ENCODE peak calls at places on chromosomes 5 and 9, in ten cellular contexts. Y is SK-N-SH, I is Panc1, B is prostate gland, P is endothelial cell of umbilical vein, C is suprapubic skin, R is transverse colon, K is HCT116, T is HepG2, U is GM12878. D is an unnamed sample.

GRCh38 chr9:131676431-131676972 is 63.4 kb downstream of the RAPGEF1 start:
- DNase-seq in U (peak), Y (no peak), K (no peak), B (no peak), P (no peak), R (peak), T (no peak), C (no peak), I (no peak), D (no peak)

GRCh38 chr5:108451269-108451668 is 69.4 kb upstream of the FBXL17 start:
- DNase-seq in B (no peak), I (no peak), U (no peak), R (no peak), C (no peak), P (no peak), Y (no peak), K (no peak), T (no peak), D (no peak)

GRCh38 chr5:113153512-113154097 is 177.0 kb downstream of the DCP2 start:
- DNase-seq in T (no peak), Y (no peak), C (no peak), R (no peak), P (no peak), I (no peak), U (no peak), K (no peak), B (no peak), D (no peak)

GRCh38 chr9:130186839-130187522 is 14.8 kb downstream of the NCS1 start:
- DNase-seq in B (no peak), I (peak), Y (peak), T (peak), U (no peak), K (peak), C (no peak), P (no peak), R (peak), D (no peak)

GRCh38 chr9:74960548-74960947 is 7.8 kb upstream of the C9orf40 start:
- DNase-seq in I (no peak), P (no peak), B (no peak), T (peak), C (no peak), U (no peak), K (no peak), Y (no peak), R (no peak), D (no peak)

GRCh38 chr9:93300585-93301081 is 116.7 kb downstream of the WNK2 start:
- DNase-seq in T (no peak), C (peak), I (no peak), Y (peak), R (peak), B (no peak), U (no peak), P (no peak), K (no peak), D (peak)

GRCh38 chr9:132787748-132788159 is 90.3 kb downstream of the AK8 start:
- DNase-seq in R (no peak), B (no peak), P (no peak), U (peak), T (peak), C (no peak), I (no peak), K (no peak), Y (no peak), D (no peak)

GRCh38 chr5:119218830-119219782 is 136.7 kb upstream of the TNFAIP8 start:
- DNase-seq in R (no peak), Y (no peak), C (no peak), K (no peak), U (no peak), B (no peak), I (no peak), T (peak), P (no peak), D (no peak)

GRCh38 chr5:17463653-17464052 is 34.4 kb upstream of the TAF11L2 start:
- DNase-seq in Y (no peak), P (no peak), B (no peak), I (no peak), C (no peak), R (no peak), T (no peak), K (no peak), U (no peak), D (no peak)

GRCh38 chr5:108623826-108624225 is 123.9 kb upstream of the FER start:
- DNase-seq in C (no peak), B (no peak), U (no peak), T (no peak), R (no peak), K (no peak), Y (no peak), I (no peak), P (no peak), D (no peak)

GRCh38 chr9:15824310-15824709 is 271.5 kb downstream of the CCDC171 start:
- DNase-seq in Y (no peak), K (peak), B (no peak), C (no peak), U (no peak), P (peak), R (no peak), I (no peak), T (peak), D (no peak)

GRCh38 chr9:131432050-131432449 is 38.2 kb downstream of the PRRC2B start:
- DNase-seq in R (no peak), Y (no peak), C (no peak), P (no peak), T (no peak), U (no peak), K (no peak), B (no peak), I (no peak), D (peak)

GRCh38 chr9:21803674-21804048 is 1.2 kb downstream of the MTAP start:
- DNase-seq in B (no peak), K (no peak), C (no peak), I (no peak), U (no peak), R (no peak), T (no peak), P (no peak), Y (no peak), D (no peak)

GRCh38 chr5:115377468-115378217 is 81.2 kb upstream of the CCDC112 start:
- DNase-seq in P (peak), I (peak), C (no peak), U (peak), T (no peak), B (no peak), K (peak), R (no peak), Y (no peak), D (no peak)

GRCh38 chr5:167639761-167640160 is 651.7 kb upstream of the WWC1 start:
- DNase-seq in K (no peak), B (no peak), R (no peak), C (no peak), I (no peak), Y (no peak), U (no peak), P (no peak), T (no peak), D (no peak)

GRCh38 chr5:57221049-57221568 is 47.2 kb downstream of the GPBP1 start:
- DNase-seq in R (no peak), C (no peak), B (peak), Y (peak), U (peak), I (peak), K (peak), T (peak), P (peak), D (no peak)

GRCh38 chr9:706606-707451 is 134.7 kb upstream of the DMRT1 start:
- DNase-seq in Y (peak), T (peak), B (peak), U (no peak), C (peak), P (peak), I (no peak), K (no peak), R (peak), D (peak)

GRCh38 chr5:77995793-77996409 is 219.8 kb upstream of the TBCA start:
- DNase-seq in C (no peak), P (no peak), T (no peak), Y (no peak), K (no peak), I (no peak), B (no peak), R (no peak), U (no peak), D (no peak)

GRCh38 chr5:176810084-176810597 is at the start of gene UNC5A:
- DNase-seq in R (peak), P (peak), I (no peak), T (no peak), Y (peak), B (no peak), U (no peak), K (peak), C (no peak), D (no peak)

GRCh38 chr9:105051897-105052296 is 123.9 kb upstream of the ABCA1 start:
- DNase-seq in K (no peak), R (no peak), I (no peak), P (no peak), U (no peak), B (no peak), C (no peak), Y (no peak), T (no peak), D (no peak)

GRCh38 chr5:51397996-51398395 is 14.7 kb downstream of the ISL1 start:
- DNase-seq in T (no peak), I (no peak), P (no peak), Y (no peak), C (no peak), B (no peak), K (no peak), U (no peak), R (no peak), D (no peak)

GRCh38 chr5:127400946-127401670 is 110.5 kb downstream of the MEGF10 start:
- DNase-seq in C (no peak), Y (no peak), R (no peak), B (no peak), U (no peak), P (no peak), T (no peak), I (no peak), K (no peak), D (no peak)

GRCh38 chr9:86772289-86772982 is 174.9 kb downstream of the GAS1 start:
- DNase-seq in C (no peak), T (no peak), B (no peak), R (no peak), Y (no peak), U (no peak), I (no peak), K (no peak), P (no peak), D (no peak)

GRCh38 chr5:146151970-146152369 is 30.5 kb downstream of the LARS1 start:
- DNase-seq in K (no peak), T (no peak), P (no peak), C (no peak), I (no peak), Y (no peak), U (no peak), B (no peak), R (no peak), D (no peak)

GRCh38 chr5:179863449-179864085 is 5.0 kb upstream of the MRNIP start:
- DNase-seq in K (no peak), I (no peak), R (no peak), Y (no peak), C (no peak), B (no peak), U (no peak), T (no peak), P (no peak), D (peak)

GRCh38 chr5:33231935-33232334 is 208.8 kb upstream of the TARS1 start:
- DNase-seq in T (no peak), U (no peak), K (no peak), I (no peak), B (no peak), R (no peak), C (no peak), Y (no peak), P (no peak), D (no peak)

GRCh38 chr5:14309864-14310531 is 166.9 kb downstream of the TRIO start:
- DNase-seq in T (no peak), C (no peak), K (no peak), Y (no peak), B (peak), P (no peak), R (no peak), U (no peak), I (no peak), D (no peak)

GRCh38 chr5:172334196-172334595 is 50.6 kb upstream of the UBTD2 start:
- DNase-seq in C (no peak), I (no peak), P (no peak), B (no peak), K (no peak), U (no peak), Y (no peak), T (no peak), R (no peak), D (no peak)

GRCh38 chr5:89844548-89844947 is 565.0 kb downstream of the CETN3 start:
- DNase-seq in I (no peak), B (no peak), R (no peak), P (no peak), U (no peak), T (no peak), Y (no peak), C (no peak), K (no peak), D (no peak)

GRCh38 chr5:150109921-150110320 is 23.6 kb upstream of the CSF1R start:
- DNase-seq in T (no peak), B (no peak), P (no peak), I (no peak), U (no peak), C (no peak), Y (no peak), R (no peak), K (peak), D (no peak)

GRCh38 chr5:142810081-142810480 is 39.9 kb downstream of the ARHGAP26 start:
- DNase-seq in I (no peak), T (peak), B (no peak), C (no peak), K (no peak), U (no peak), P (peak), Y (no peak), R (no peak), D (no peak)

GRCh38 chr9:97572196-97572891 is 60.8 kb downstream of the TSTD2 start:
- DNase-seq in R (no peak), P (no peak), B (no peak), U (no peak), I (no peak), C (peak), K (no peak), Y (no peak), T (no peak), D (no peak)
- TF ChIP-seq POLR2AphosphoS5 in R (no peak), P (no peak), B (no peak), U (no peak), I (no peak), C (no peak), K (no peak), Y (no peak), T (no peak), D (no peak)

GRCh38 chr5:59648949-59649921 is 244.3 kb downstream of the PDE4D start:
- DNase-seq in K (no peak), P (peak), Y (no peak), R (peak), C (no peak), I (no peak), U (no peak), B (no peak), T (no peak), D (no peak)
- H3K27ac ChIP-seq in K (no peak), P (peak), Y (no peak), R (peak), C (no peak), I (no peak), U (no peak), B (no peak), T (no peak), D (no peak)

GRCh38 chr9:35555881-35556280 is 49.2 kb upstream of the TESK1 start:
- DNase-seq in B (no peak), C (no peak), P (no peak), Y (no peak), R (no peak), I (no peak), U (no peak), T (no peak), K (no peak), D (no peak)

GRCh38 chr9:35555246-35555701 is 49.8 kb upstream of the TESK1 start:
- DNase-seq in Y (no peak), T (no peak), K (no peak), I (no peak), U (no peak), R (no peak), C (no peak), B (no peak), P (no peak), D (no peak)

GRCh38 chr9:35552376-35552775 is 52.7 kb upstream of the TESK1 start:
- DNase-seq in K (no peak), P (no peak), B (no peak), I (no peak), R (no peak), U (no peak), Y (no peak), C (no peak), T (no peak), D (no peak)

GRCh38 chr9:35552837-35553236 is 52.2 kb upstream of the TESK1 start:
- DNase-seq in Y (no peak), C (no peak), U (no peak), T (no peak), K (no peak), R (no peak), P (no peak), B (no peak), I (no peak), D (no peak)

GRCh38 chr9:35553670-35554543 is 51.2 kb upstream of the TESK1 start:
- DNase-seq in K (peak), B (peak), Y (peak), I (peak), T (peak), U (peak), P (peak), R (peak), C (no peak), D (no peak)
- TF ChIP-seq POLR2AphosphoS5 in K (no peak), B (peak), Y (no peak), I (no peak), T (no peak), U (no peak), P (peak), R (peak), C (no peak), D (peak)

GRCh38 chr9:29511680-29512079 is 1938.4 kb upstream of the C9orf72 start:
- DNase-seq in R (no peak), B (no peak), P (no peak), T (no peak), C (no peak), I (no peak), U (no peak), Y (no peak), K (no peak), D (no peak)
- H3K27ac ChIP-seq in R (no peak), B (no peak), P (no peak), T (no peak), C (no peak), I (no peak), U (no peak), Y (no peak), K (no peak), D (no peak)

DNA sequence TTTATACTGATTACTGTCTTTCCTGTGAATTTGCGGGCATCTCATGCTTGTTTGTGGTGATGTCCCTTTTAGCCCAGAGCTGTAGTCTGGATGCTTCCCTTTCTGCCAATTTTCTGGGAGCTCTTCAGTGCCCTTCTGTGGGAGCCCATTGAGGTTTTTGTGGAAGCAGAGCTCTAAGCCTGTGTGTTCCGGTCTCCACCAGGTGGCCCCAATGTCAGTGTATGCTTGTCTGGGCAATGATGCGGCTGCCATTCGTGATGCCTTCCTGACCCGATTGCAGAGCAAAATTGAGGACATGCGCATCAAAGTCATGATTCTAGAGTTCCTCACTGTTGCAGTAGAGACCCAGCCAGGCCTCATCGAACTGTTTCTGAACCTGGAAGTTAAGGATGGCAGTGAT is 35.1 kb downstream of the SH3GLB2 start:
- DNase-seq in R (no peak), P (no peak), B (no peak), K (no peak), Y (no peak), U (no peak), I (no peak), C (no peak), T (no peak), D (no peak)
- TF ChIP-seq POLR2AphosphoS5 in R (no peak), P (no peak), B (no peak), K (no peak), Y (no peak), U (no peak), I (no peak), C (no peak), T (no peak), D (no peak)

GRCh38 chr5:133111299-133111698 is 59.5 kb downstream of the HSPA4 start:
- DNase-seq in I (peak), U (peak), P (peak), Y (peak), C (peak), K (peak), B (peak), T (peak), R (peak), D (peak)
- H3K27ac ChIP-seq in I (no peak), U (no peak), P (no peak), Y (no peak), C (no peak), K (no peak), B (no peak), T (no peak), R (no peak), D (no peak)

GRCh38 chr9:135921749-135922310 is 14.5 kb upstream of the CAMSAP1 start:
- DNase-seq in R (no peak), C (no peak), B (no peak), Y (no peak), P (no peak), U (no peak), I (no peak), T (no peak), K (no peak), D (peak)

GRCh38 chr9:135923508-135923907 is 16.2 kb upstream of the CAMSAP1 start:
- DNase-seq in U (no peak), R (no peak), T (no peak), K (no peak), C (no peak), P (no peak), Y (no peak), I (no peak), B (no peak), D (no peak)

GRCh38 chr9:135919318-135919717 is 12.0 kb upstream of the CAMSAP1 start:
- DNase-seq in R (no peak), I (no peak), K (no peak), B (no peak), T (no peak), C (peak), U (no peak), P (no peak), Y (no peak), D (peak)

GRCh38 chr9:135920256-135920930 is 13.0 kb upstream of the CAMSAP1 start:
- DNase-seq in K (no peak), T (no peak), C (peak), B (no peak), R (no peak), I (no peak), P (no peak), Y (no peak), U (no peak), D (peak)

DNA sequence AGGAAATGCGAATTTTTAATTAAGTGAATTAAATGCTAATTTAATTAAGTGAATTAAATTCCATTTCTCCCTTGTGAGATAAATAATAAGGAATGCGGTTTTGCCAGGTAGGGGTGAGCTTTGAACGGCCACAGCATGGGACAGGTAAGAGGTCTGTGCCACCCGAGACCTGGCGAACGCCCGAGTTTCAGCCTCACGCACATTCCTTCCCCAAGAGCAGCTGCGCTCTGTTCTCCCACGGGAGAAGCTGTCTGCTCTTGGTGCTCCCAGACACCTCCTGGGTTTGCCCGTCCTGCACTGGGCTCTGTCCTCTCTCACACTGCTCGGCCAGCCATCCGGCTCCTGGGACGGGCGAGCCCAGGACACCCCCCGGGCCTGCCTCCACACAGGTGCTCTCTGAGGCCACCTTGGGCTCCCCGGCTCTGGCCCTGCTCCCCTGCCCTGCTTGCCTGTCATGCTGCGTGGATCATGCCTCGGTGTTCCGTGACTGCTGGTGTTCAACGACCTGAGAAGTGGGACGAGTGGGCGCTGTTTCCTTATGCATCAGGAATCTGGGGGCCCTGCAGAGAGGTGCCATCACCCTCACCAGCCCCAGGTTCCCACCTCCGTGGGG is 13.7 kb upstream of the CAMSAP1 start:
- DNase-seq in T (no peak), K (no peak), Y (no peak), C (no peak), R (no peak), I (no peak), P (no peak), B (no peak), U (no peak), D (peak)
- TF ChIP-seq POLR2AphosphoS5 in T (no peak), K (no peak), Y (no peak), C (no peak), R (no peak), I (no peak), P (no peak), B (no peak), U (no peak), D (no peak)